ENCODE peak calls at places on chromosomes 5 and 9, in nine cellular contexts. Y, B, L, Q, W, V, O, N and G are unnamed samples.
A peak's percentile ranks its signal among the peaks of the same experiment; 100 is the strongest.

GRCh38 chr9:1129382-1129781 is 79.2 kb downstream of the DMRT2 start:
- DNase-seq in Y (no peak), L (no peak), B (no peak), V (no peak), O (no peak), N (no peak), Q (no peak), W (no peak), G (no peak)

GRCh38 chr5:160166973-160167622 is 47.8 kb upstream of the PWWP2A start:
- DNase-seq in O (no peak), L (no peak), B (no peak), N (no peak), V (no peak), Y (no peak), W (no peak), Q (peak; percentile 56), G (no peak)

GRCh38 chr5:142830241-142831018 is 60.3 kb downstream of the ARHGAP26 start:
- DNase-seq in B (no peak), V (peak; percentile 84), Q (no peak), L (no peak), N (peak; percentile 34), O (no peak), Y (no peak), W (no peak), G (no peak)

GRCh38 chr5:39175273-39175955 is 43.9 kb downstream of the FYB1 start:
- DNase-seq in Y (no peak), B (no peak), N (no peak), O (no peak), V (no peak), L (no peak), Q (no peak), W (no peak), G (no peak)

GRCh38 chr9:78601957-78602565 is 305.1 kb downstream of the PSAT1 start:
- DNase-seq in N (peak; percentile 69), V (peak; percentile 38), L (peak; percentile 42), W (peak; percentile 65), O (peak; percentile 30), B (no peak), Q (no peak), Y (peak; percentile 53), G (peak; percentile 75)

GRCh38 chr5:141617128-141617527 is 1.7 kb downstream of the DIAPH1 start:
- DNase-seq in Q (no peak), V (no peak), Y (no peak), L (no peak), B (no peak), N (no peak), O (no peak), W (no peak), G (peak; percentile 44)

GRCh38 chr5:23208959-23209431 is 298.4 kb upstream of the PRDM9 start:
- DNase-seq in L (peak; percentile 48), V (no peak), B (peak; percentile 13), Q (peak; percentile 59), O (peak; percentile 34), N (peak; percentile 79), W (peak; percentile 86), Y (peak; percentile 74), G (peak; percentile 93)

GRCh38 chr5:124894541-124894940 is 148.1 kb upstream of the ZNF608 start:
- DNase-seq in W (no peak), L (no peak), N (no peak), B (no peak), V (no peak), Y (no peak), Q (no peak), O (no peak), G (no peak)

GRCh38 chr9:92723299-92723625 is 41.4 kb downstream of the BICD2 start:
- DNase-seq in V (peak; percentile 84), B (no peak), N (peak; percentile 59), L (no peak), O (no peak), W (no peak), Q (no peak), Y (no peak), G (no peak)

GRCh38 chr9:131457746-131458145 is 45.0 kb upstream of the POMT1 start:
- DNase-seq in W (no peak), V (no peak), Y (no peak), B (no peak), O (no peak), N (no peak), Q (no peak), L (no peak), G (no peak)

GRCh38 chr5:36614657-36615308 is 8.4 kb downstream of the SLC1A3 start:
- DNase-seq in O (no peak), Y (no peak), N (no peak), B (no peak), L (no peak), W (no peak), Q (no peak), V (no peak), G (no peak)

GRCh38 chr9:133717113-133718031 is 20.8 kb downstream of the SARDH start:
- DNase-seq in N (no peak), V (no peak), Y (no peak), B (no peak), W (no peak), L (no peak), Q (no peak), O (no peak), G (no peak)

GRCh38 chr9:133716564-133717112 is 21.5 kb downstream of the SARDH start:
- DNase-seq in Y (no peak), N (no peak), L (no peak), O (no peak), B (no peak), V (no peak), W (no peak), Q (peak; percentile 20), G (no peak)

GRCh38 chr9:133714606-133715294 is 23.4 kb downstream of the SARDH start:
- DNase-seq in N (peak; percentile 86), Q (peak; percentile 34), W (no peak), Y (no peak), L (no peak), V (peak; percentile 74), B (no peak), O (peak; percentile 59), G (no peak)

GRCh38 chr9:133715295-133715865 is 22.8 kb downstream of the SARDH start:
- DNase-seq in V (peak; percentile 34), B (no peak), Q (peak; percentile 21), L (no peak), O (peak; percentile 63), N (peak; percentile 41), W (no peak), Y (no peak), G (no peak)

DNA sequence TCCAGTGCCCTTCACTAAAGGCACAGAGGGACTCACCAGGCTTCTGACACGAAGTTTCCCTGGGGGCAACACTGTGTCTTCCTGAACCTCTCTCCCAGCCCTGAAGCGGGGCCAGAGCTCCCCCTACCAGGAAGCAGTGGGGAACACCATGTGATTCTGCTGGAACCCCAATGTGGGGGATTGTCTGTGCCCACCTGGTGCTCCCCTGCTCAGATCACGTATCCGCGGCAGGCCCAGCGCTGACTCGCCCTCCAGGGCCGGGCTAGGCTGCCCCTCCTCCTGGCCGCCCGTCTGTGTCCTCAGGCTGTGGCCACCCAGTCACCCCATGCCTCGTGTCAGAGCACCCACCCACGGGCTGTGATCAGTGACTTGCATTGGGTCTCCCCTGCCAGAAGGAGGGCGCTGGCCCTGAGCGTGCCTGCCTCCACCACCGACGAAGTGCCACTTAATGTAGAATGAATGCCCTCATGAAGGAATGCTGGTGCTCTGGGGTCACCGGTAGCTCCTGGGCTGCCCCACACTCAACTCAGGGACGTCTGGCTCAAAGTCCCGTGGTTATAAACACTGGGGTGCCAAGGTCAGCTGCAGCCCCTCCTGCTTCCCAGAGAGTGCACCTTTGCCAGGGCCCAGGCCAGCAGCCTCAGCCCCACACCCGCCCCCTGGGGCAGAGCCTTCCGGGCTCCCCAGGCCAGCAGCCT is 22.1 kb downstream of the SARDH start:
- DNase-seq in W (peak; percentile 59), L (no peak), O (peak; percentile 85), N (peak; percentile 31), Y (no peak), Q (peak; percentile 55), V (peak; percentile 21), B (no peak), G (peak; percentile 73)
- H3K27ac ChIP-seq in W (no peak overlapping the region), L (no peak overlapping the region), O (peak overlapping the region; percentile 58), N (peak overlapping the region; percentile 52), Y (no peak overlapping the region), Q (no peak overlapping the region), V (peak overlapping the region; percentile 79), B (no peak overlapping the region), G (no peak overlapping the region)

DNA sequence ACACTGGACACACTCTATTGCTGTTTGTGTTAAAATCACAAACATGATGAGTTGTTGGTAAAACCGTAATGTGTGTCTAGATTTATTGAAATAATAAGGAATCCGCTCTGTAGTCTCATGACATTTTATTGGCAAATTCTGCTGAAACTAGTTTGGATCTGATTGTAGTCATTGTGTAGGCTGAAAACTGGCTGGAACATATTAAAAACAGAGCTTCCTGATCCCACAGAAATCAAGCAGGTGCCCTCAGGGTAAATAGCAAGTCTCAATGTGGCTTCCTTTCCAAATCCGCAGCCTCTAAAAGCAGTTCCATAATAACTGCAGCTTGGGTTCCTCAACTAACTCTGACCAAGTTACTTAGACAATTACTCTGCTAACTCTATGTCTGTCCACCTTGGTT is 427.5 kb upstream of the KIF2A start:
- DNase-seq in B (no peak), Q (no peak), L (no peak), Y (no peak), V (no peak), N (no peak), W (no peak), O (peak; percentile 15), G (no peak)
- H3K4me2 ChIP-seq in B (no peak overlapping the region), Q (no peak overlapping the region), L (no peak overlapping the region), Y (no peak overlapping the region), V (no peak overlapping the region), N (no peak overlapping the region), W (no peak overlapping the region), O (no peak overlapping the region), G (no peak overlapping the region)

GRCh38 chr5:113161806-113162205 is 185.2 kb downstream of the DCP2 start:
- DNase-seq in Y (no peak), B (no peak), O (no peak), V (no peak), W (peak; percentile 17), N (no peak), L (no peak), Q (no peak), G (no peak)
- H3K9ac ChIP-seq in Y (no peak overlapping the region), B (no peak overlapping the region), O (no peak overlapping the region), V (no peak overlapping the region), W (no peak overlapping the region), N (no peak overlapping the region), L (no peak overlapping the region), Q (no peak overlapping the region), G (no peak overlapping the region)

DNA sequence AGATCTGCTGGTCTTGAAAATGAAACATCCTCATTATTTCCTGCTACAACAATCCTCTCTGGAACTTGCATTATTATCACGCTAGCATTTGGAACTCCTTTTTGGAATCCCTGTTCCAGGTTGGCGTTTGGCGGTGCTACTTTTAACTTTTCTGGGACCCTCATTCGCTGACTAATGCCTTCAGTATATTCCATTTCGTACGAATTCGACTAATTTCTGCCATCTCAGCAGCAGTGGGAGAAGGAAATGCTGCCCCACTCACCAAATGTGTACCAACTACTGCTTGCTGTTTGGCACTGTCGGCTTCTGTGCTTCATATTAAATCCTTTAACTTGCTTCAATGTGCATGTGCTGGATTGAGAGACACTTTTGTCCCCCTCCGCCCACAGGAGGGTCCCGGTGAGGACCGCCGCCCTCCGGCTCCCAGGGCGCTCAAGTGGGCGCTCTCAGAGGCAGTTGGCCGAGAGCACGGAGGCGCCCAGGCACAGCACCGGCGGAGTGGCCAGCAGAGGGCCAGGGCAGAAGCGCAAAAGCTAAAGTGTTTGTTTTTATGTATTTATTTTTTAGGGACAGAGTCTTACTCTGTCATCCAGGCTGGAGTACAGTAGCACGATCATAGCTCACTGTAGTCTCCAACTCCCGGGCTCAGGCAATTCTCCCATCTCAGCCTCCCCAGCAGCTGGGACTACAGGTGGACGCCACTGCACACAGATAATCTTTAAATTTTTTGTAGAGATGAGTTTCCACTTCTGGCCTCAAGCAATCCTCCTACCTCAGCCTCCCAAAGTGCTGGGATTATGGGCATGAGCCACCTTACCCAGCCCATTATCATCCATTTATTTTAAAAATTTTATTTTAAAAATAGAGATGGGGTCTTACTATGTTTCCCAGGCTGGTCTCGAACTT is 11.9 kb downstream of the PDE6A start:
- DNase-seq in N (no peak), L (no peak), Y (no peak), O (peak; percentile 60), V (no peak), B (no peak), W (peak; percentile 47), Q (peak; percentile 70), G (no peak)
- H3K27ac ChIP-seq in N (no peak overlapping the region), L (no peak overlapping the region), Y (no peak overlapping the region), O (peak overlapping the region; percentile 76), V (no peak overlapping the region), B (no peak overlapping the region), W (no peak overlapping the region), Q (no peak overlapping the region), G (no peak overlapping the region)